ENCODE peak calls at places on chromosomes 5 and 9, in ten cellular contexts. A is IMR-90; U is CD8-positive, alpha-beta T cell; Q is HL-60; Y is HCT116; I is right atrium auricular region; Z is kidney; T is AG04450; W is DND-41; C is GM12865. O is an unnamed sample.

GRCh38 chr9:109499631-109500120 is 1.6 kb upstream of the PTPN3 start:
- DNase-seq in A (no peak), U (no peak), Q (no peak), Y (no peak), I (no peak), Z (peak), T (no peak), W (no peak), C (no peak), O (peak)

GRCh38 chr9:128497824-128498610 is 6.5 kb upstream of the GLE1 start:
- DNase-seq in A (no peak), U (no peak), Q (no peak), Y (no peak), I (no peak), Z (no peak), T (no peak), W (no peak), C (no peak), O (no peak)

GRCh38 chr5:124274949-124275348 is 471.5 kb downstream of the ZNF608 start:
- DNase-seq in A (no peak), U (no peak), Q (no peak), Y (no peak), I (no peak), Z (no peak), T (no peak), W (no peak), C (no peak), O (peak)

GRCh38 chr5:95957804-95958203 is 3.8 kb downstream of the ELL2 start:
- DNase-seq in A (no peak), U (no peak), Q (no peak), Y (no peak), I (no peak), Z (no peak), T (no peak), W (no peak), C (peak), O (no peak)

GRCh38 chr9:114786251-114786650 is 19.6 kb downstream of the TNFSF15 start:
- DNase-seq in A (no peak), U (no peak), Q (no peak), Y (no peak), I (no peak), Z (no peak), T (no peak), W (no peak), C (no peak), O (peak)

GRCh38 chr9:94882953-94883641 is 156.6 kb downstream of the AOPEP start:
- DNase-seq in A (no peak), U (no peak), Q (no peak), Y (no peak), I (no peak), Z (no peak), T (no peak), W (no peak), C (no peak), O (peak)

GRCh38 chr9:23648651-23649050 is 177.4 kb downstream of the ELAVL2 start:
- DNase-seq in A (no peak), U (no peak), Q (no peak), Y (no peak), I (no peak), Z (no peak), T (no peak), W (no peak), C (no peak), O (no peak)

GRCh38 chr5:108398964-108399363 is 17.1 kb upstream of the FBXL17 start:
- DNase-seq in A (no peak), U (no peak), Q (no peak), Y (no peak), I (no peak), Z (no peak), T (no peak), W (no peak), C (no peak), O (no peak)

GRCh38 chr5:31806566-31806965 is 167.6 kb downstream of the PDZD2 start:
- DNase-seq in A (no peak), U (no peak), Q (no peak), Y (no peak), I (no peak), Z (no peak), T (no peak), W (no peak), C (no peak), O (no peak)

GRCh38 chr5:115179068-115179958 is 9.6 kb upstream of the TRIM36 start:
- DNase-seq in A (no peak), U (no peak), Q (no peak), Y (no peak), I (no peak), Z (peak), T (no peak), W (no peak), C (peak), O (peak)

GRCh38 chr5:180806351-180807011 is 3.9 kb upstream of the MGAT1 start:
- DNase-seq in A (no peak), U (no peak), Q (no peak), Y (no peak), I (no peak), Z (peak), T (no peak), W (no peak), C (no peak), O (no peak)

GRCh38 chr9:125241863-125242739 is 958 bp upstream of the HSPA5 start:
- DNase-seq in A (no peak), U (no peak), Q (no peak), Y (no peak), I (peak), Z (peak), T (no peak), W (no peak), C (no peak), O (no peak)

GRCh38 chr5:55232985-55233928 is at the start of gene CCNO:
- DNase-seq in A (peak), U (no peak), Q (no peak), Y (peak), I (no peak), Z (peak), T (no peak), W (peak), C (peak), O (peak)

GRCh38 chr5:52015760-52016159 is 632.5 kb downstream of the ISL1 start:
- DNase-seq in A (no peak), U (no peak), Q (no peak), Y (no peak), I (no peak), Z (no peak), T (no peak), W (no peak), C (no peak), O (no peak)

GRCh38 chr9:92749071-92749933 is 15.3 kb downstream of the BICD2 start:
- DNase-seq in A (no peak), U (no peak), Q (no peak), Y (no peak), I (no peak), Z (peak), T (no peak), W (no peak), C (no peak), O (no peak)

GRCh38 chr5:173320259-173320658 is 8.0 kb downstream of the STC2 start:
- DNase-seq in A (no peak), U (no peak), Q (no peak), Y (no peak), I (peak), Z (peak), T (no peak), W (no peak), C (no peak), O (no peak)
- TF ChIP-seq CTCF in A (peak), U (no peak), Q (no peak), Y (no peak), I (peak), Z (peak), T (no peak), W (peak), C (no peak), O (no peak)

GRCh38 chr5:140565780-140566095 is 1.1 kb downstream of the SLC35A4 start:
- DNase-seq in A (no peak), U (no peak), Q (no peak), Y (no peak), I (no peak), Z (peak), T (no peak), W (no peak), C (no peak), O (peak)
- H3K4me3 ChIP-seq in A (peak), U (peak), Q (peak), Y (peak), I (peak), Z (peak), T (peak), W (peak), C (peak), O (peak)

GRCh38 chr5:138955672-138956295 is 80.6 kb upstream of the LRRTM2 start:
- DNase-seq in A (no peak), U (no peak), Q (no peak), Y (no peak), I (no peak), Z (peak), T (no peak), W (no peak), C (no peak), O (no peak)
- TF ChIP-seq CTCF in A (no peak), U (no peak), Q (no peak), Y (no peak), I (no peak), Z (no peak), T (no peak), W (no peak), C (no peak), O (no peak)

GRCh38 chr5:38556599-38557308 is at the start of gene LIFR:
- DNase-seq in A (peak), U (no peak), Q (no peak), Y (peak), I (peak), Z (peak), T (peak), W (no peak), C (peak), O (peak)

GRCh38 chr5:38559427-38559826 is 3.0 kb upstream of the LIFR start:
- DNase-seq in A (no peak), U (no peak), Q (no peak), Y (no peak), I (no peak), Z (no peak), T (no peak), W (no peak), C (no peak), O (no peak)

GRCh38 chr5:38557309-38557710 is 864 bp upstream of the LIFR start:
- DNase-seq in A (no peak), U (no peak), Q (no peak), Y (no peak), I (no peak), Z (no peak), T (no peak), W (no peak), C (no peak), O (no peak)

GRCh38 chr5:38556115-38556598 is 289 bp downstream of the LIFR start:
- DNase-seq in A (no peak), U (no peak), Q (no peak), Y (no peak), I (no peak), Z (peak), T (no peak), W (no peak), C (no peak), O (no peak)

DNA sequence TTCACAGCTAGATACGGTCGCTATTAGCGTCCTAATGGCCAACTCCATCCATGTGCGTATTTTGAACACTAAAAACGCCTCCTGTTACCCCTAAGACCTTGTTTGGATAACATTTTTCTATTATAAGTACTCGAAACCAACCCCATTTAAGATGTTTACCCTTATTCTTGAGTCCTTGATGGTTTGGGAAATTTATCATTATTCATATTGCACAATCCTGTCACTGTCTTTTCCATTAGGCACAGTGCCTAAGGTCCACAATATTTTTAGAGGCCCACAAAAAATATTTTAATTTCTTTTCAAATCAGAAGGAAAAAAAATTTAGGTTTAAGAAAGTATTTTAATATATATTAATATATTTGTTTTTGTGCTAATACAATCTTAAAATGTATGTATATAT is 1.3 kb upstream of the LIFR start:
- DNase-seq in A (no peak), U (no peak), Q (no peak), Y (no peak), I (no peak), Z (no peak), T (no peak), W (no peak), C (no peak), O (no peak)
- H3K4me3 ChIP-seq in A (no peak), U (no peak), Q (no peak), Y (no peak), I (peak), Z (peak), T (peak), W (no peak), C (no peak), O (peak)

GRCh38 chr9:135504262-135505229 is 4.1 kb downstream of the MRPS2 start:
- DNase-seq in A (peak), U (peak), Q (no peak), Y (peak), I (no peak), Z (peak), T (no peak), W (peak), C (peak), O (peak)
- TF ChIP-seq CTCF in A (peak), U (peak), Q (peak), Y (peak), I (peak), Z (peak), T (peak), W (peak), C (peak), O (peak)